ENCODE peak calls at places on chromosomes 2 and 18, in five cellular contexts. V is AG04449, H is cardiac fibroblast, I is astrocyte of the spinal cord, C is thoracic aorta. P is an unnamed sample.

GRCh38 chr2:143161982-143162837 is 33.0 kb downstream of the ARHGAP15 start:
- DNase-seq in I (peak), V (no peak), C (no peak), H (peak), P (peak)

GRCh38 chr2:48915884-48916283 is 160.4 kb upstream of the LHCGR start:
- DNase-seq in I (no peak), H (no peak), V (no peak), C (no peak), P (no peak)

GRCh38 chr2:67619204-67619603 is 222.1 kb downstream of the ETAA1 start:
- DNase-seq in I (no peak), V (no peak), C (no peak), H (no peak), P (no peak)

GRCh38 chr18:35376393-35376741 is 770 bp downstream of the ZNF396 start:
- DNase-seq in C (no peak), H (no peak), V (no peak), I (no peak), P (no peak)

GRCh38 chr18:49778826-49779465 is 34.4 kb downstream of the ACAA2 start:
- DNase-seq in V (no peak), I (peak), H (no peak), C (no peak), P (peak)

GRCh38 chr2:126792993-126793392 is 105.7 kb upstream of the TEX51 start:
- DNase-seq in I (no peak), C (no peak), V (no peak), H (no peak), P (no peak)

GRCh38 chr2:71612581-71613520 is 159.5 kb downstream of the DYSF start:
- DNase-seq in C (no peak), H (no peak), I (no peak), V (no peak), P (no peak)

GRCh38 chr2:241546771-241547498 is 11.6 kb upstream of the BOK start:
- DNase-seq in C (no peak), V (peak), I (peak), H (peak), P (peak)

GRCh38 chr2:181546086-181546485 is 88.9 kb downstream of the ITGA4 start:
- DNase-seq in V (no peak), H (no peak), I (peak), C (no peak), P (peak)

GRCh38 chr2:55314985-55315384 is 46.0 kb upstream of the MTIF2 start:
- DNase-seq in H (no peak), C (no peak), V (no peak), I (no peak), P (no peak)
- H3K4me3 ChIP-seq in H (no peak), C (no peak), V (no peak), I (no peak), P (no peak)

GRCh38 chr2:118845843-118846666 is 1.4 kb downstream of the EN1 start:
- DNase-seq in I (no peak), V (no peak), C (no peak), H (no peak), P (no peak)

GRCh38 chr2:118845005-118845842 is 2.2 kb downstream of the EN1 start:
- DNase-seq in I (no peak), C (no peak), V (no peak), H (no peak), P (no peak)

GRCh38 chr2:118843492-118844132 is 3.8 kb downstream of the EN1 start:
- DNase-seq in C (no peak), H (no peak), I (no peak), V (no peak), P (no peak)

GRCh38 chr2:118842687-118843491 is 4.6 kb downstream of the EN1 start:
- DNase-seq in C (no peak), H (no peak), V (no peak), I (no peak), P (no peak)

GRCh38 chr2:118844261-118845004 is 3.0 kb downstream of the EN1 start:
- DNase-seq in H (no peak), C (no peak), V (no peak), I (no peak), P (no peak)
- H3K4me3 ChIP-seq in H (peak), C (no peak), V (peak), I (peak), P (no peak)

DNA sequence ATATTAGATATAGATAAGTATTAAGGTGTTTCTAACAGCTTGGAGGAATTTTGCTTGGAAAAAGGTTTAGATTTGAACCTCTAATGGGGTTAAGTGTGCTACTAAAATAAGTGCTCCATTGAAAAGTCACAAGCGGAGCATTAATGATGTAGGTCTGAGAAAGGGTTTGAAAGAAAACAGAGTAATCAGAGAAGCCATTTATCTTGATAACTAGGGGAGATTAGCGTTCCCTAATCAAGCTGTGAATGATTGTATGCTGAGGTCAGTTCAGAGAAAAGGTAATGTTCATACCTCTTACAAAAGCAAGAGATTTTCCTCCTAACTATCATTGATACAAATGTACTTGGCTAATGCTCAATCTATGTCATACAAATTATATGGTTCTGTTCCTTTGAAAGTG is 1.5 kb downstream of the ARHGAP25 start:
- DNase-seq in I (no peak), H (no peak), V (no peak), C (no peak), P (no peak)
- H3K4me3 ChIP-seq in I (no peak), H (no peak), V (no peak), C (peak), P (no peak)

DNA sequence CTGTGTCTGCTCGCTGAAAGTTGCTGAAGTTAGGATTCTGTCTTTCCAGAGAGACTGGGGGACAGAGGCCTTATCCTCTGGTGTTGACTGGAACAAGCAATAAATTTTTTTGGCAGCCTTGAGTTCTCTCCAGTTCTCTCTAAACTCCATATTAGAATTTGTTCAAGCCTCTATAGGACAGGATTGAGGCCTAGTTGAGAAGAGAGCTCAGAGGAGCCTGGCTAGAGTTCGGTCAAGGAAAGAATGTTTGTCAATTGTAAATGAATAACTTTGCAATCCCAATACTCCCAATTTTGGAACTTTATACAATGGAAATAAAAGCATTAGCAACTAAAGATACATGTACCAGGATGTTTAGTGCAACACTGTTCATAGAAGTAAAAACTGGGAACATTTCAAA is 16.7 kb upstream of the RASGRP3 start:
- DNase-seq in C (no peak), H (no peak), I (no peak), V (no peak), P (no peak)
- H3K4me3 ChIP-seq in C (no peak), H (no peak), I (no peak), V (no peak), P (no peak)

P was measured in bronchial epithelial cell.